ENCODE peak calls at places on chromosomes 13 and 19, in five cellular contexts. G, V, M, H and W are unnamed samples.

GRCh38 chr13:49097374-49097773 is 121.7 kb downstream of the FNDC3A start:
- DNase-seq in V (peak; percentile 63), G (peak; percentile 34), H (no peak), M (no peak), W (no peak)

GRCh38 chr19:48644839-48645651 is 942 bp downstream of the CA11 start:
- DNase-seq in H (peak; percentile 84), M (peak; percentile 86), G (peak; percentile 95), V (peak; percentile 81), W (peak; percentile 90)

GRCh38 chr13:24288870-24289269 is 20.5 kb upstream of the C1QTNF9 start:
- DNase-seq in M (no peak), H (no peak), G (no peak), V (no peak), W (no peak)

GRCh38 chr13:27293051-27293691 is 22.5 kb downstream of the RASL11A start:
- DNase-seq in H (no peak), V (no peak), M (no peak), G (no peak), W (no peak)

GRCh38 chr19:21566073-21566472 is 60.7 kb downstream of the ZNF429 start:
- DNase-seq in M (no peak), G (no peak), V (peak; percentile 62), H (no peak), W (no peak)

GRCh38 chr13:24251525-24251924 is 57.9 kb upstream of the C1QTNF9 start:
- DNase-seq in M (no peak), V (no peak), H (no peak), G (no peak), W (no peak)

GRCh38 chr13:112236539-112237197 is 139.5 kb upstream of the SPACA7 start:
- DNase-seq in H (no peak), M (no peak), V (no peak), G (no peak), W (no peak)

GRCh38 chr13:44404261-44405139 is 30.9 kb downstream of the SERP2 start:
- DNase-seq in H (peak; percentile 29), G (no peak), M (peak; percentile 26), V (no peak), W (peak; percentile 40)

GRCh38 chr19:18051887-18052286 is 34.8 kb downstream of the IL12RB1 start:
- DNase-seq in H (peak; percentile 57), M (no peak), V (peak; percentile 40), G (no peak), W (no peak)

GRCh38 chr13:23657056-23657455 is 86.8 kb downstream of the TNFRSF19 start:
- DNase-seq in G (no peak), H (no peak), M (no peak), V (no peak), W (no peak)

GRCh38 chr19:38707512-38708114 is 36.7 kb downstream of the CAPN12 start:
- DNase-seq in G (no peak), H (peak; percentile 77), M (no peak), V (peak; percentile 36), W (no peak)

GRCh38 chr19:14821958-14822357 is 13.0 kb downstream of the OR7A5 start:
- DNase-seq in H (no peak), V (no peak), M (no peak), G (no peak), W (no peak)
- H3K36me3 ChIP-seq in H (no peaks in the 10 kb centered on the region), V (no peaks in the 10 kb centered on the region), M (no peaks in the 10 kb centered on the region), G (no peaks in the 10 kb centered on the region), W (no peaks in the 10 kb centered on the region)

GRCh38 chr19:54128441-54128725 is 9.2 kb upstream of the CNOT3 start:
- DNase-seq in M (no peak), G (no peak), H (no peak), V (no peak), W (no peak)
- H3K36me3 ChIP-seq in M (peaks cover 49% of the 10 kb centered on the region), G (peaks cover 51% of the 10 kb centered on the region), H (peaks cover 43% of the 10 kb centered on the region), V (no peaks in the 10 kb centered on the region), W (no peaks in the 10 kb centered on the region)

DNA sequence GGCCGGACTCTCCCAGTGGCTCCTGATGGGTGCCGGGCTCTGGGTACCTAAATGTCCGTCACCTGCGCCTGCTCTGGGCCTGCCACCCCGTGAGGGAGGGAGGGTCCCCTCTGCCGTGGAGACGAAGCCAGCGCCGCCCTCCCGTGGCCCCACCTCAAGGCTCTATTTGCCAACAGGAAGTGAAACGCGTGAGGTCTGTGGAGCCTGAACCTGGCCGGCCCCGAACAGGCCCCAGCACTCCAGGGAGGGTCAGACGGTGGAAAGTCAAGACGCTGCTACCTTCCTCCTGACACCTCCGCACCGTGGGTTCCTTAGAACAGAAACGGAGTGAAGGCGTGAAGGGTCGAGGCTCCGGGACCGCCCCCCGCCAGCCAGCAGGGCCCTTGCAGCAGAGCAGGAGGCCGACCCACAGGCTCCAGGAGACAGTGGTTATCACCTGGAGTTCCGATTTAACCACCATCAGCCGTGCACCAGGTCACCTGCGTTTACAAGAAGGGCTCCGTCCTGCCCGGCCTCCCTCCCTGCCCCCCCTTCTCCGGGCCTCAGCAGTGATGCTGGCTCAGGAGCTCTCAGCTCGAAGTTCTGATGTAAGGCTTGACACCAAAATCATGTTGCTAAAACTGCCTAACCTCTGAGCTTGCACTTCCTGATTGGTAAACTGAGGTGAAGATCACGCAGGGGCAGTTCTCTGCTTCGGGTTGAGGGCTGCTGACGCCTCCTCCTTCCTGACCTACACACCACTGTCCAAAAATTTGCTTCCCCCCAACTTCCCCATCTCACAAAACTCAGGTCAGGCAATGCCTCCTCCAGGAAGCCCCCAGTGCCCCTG is 50.9 kb upstream of the C13orf46 start:
- DNase-seq in V (no peak), M (no peak), H (no peak), G (no peak), W (no peak)
- H3K36me3 ChIP-seq in V (peaks cover 15% of the 10 kb centered on the region), M (no peaks in the 10 kb centered on the region), H (no peaks in the 10 kb centered on the region), G (no peaks in the 10 kb centered on the region), W (no peaks in the 10 kb centered on the region)

DNA sequence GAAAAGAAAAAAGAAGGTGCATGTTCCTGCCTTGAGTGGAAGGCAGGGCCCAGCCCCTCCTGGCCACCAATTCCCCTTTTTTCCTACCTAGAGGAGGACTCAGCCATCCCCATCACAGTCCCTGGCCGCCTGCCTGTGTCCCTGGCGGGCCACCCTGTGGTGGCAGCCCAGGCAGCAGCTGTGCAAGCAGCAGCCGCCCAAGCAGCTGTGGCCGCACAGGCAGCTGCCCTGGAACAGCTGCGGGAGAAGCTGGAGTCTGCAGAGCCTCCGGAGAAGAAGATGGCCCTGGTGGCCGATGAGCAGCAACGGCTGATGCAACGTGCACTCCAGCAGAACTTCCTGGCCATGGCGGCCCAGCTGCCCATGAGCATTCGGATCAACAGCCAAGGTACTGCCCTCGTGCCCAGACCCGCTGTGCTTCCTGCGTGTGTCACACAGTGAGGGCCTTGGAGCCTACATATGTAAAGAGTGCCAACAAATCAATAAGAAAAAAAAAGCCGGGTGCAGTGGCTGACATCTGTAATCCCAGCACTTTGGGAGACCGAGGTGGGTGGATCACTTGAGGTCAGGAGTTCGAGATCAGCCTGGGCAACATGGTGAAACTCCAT is 17.6 kb upstream of the WDR18 start:
- DNase-seq in M (no peak), V (no peak), H (no peak), G (no peak), W (no peak)
- H3K36me3 ChIP-seq in M (peaks cover 66% of the 10 kb centered on the region), V (peaks cover 51% of the 10 kb centered on the region), H (peaks cover 12% of the 10 kb centered on the region), G (peaks cover 32% of the 10 kb centered on the region), W (peaks cover 38% of the 10 kb centered on the region)

DNA sequence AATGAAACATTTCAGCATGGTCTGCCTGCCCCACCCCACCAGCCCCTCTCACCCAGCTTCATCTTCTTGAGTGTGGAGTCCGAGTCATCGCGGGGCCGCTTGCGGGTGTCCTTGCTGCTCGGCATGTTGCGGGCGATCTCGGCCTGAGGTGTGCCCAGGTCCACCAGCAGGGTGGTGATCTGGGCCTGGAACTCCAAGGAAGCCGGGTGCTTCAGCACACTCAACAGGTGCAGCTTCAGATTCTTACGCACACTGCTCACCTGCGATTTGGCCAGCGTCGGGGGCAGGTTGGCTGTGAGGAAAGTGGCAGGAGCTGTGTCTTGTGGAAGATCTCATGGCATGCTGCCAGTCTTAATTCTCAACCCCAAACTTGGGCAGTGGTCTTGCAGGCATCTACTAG is 20.7 kb downstream of the SYMPK start:
- DNase-seq in G (no peak), M (no peak), H (no peak), V (no peak), W (no peak)
- H3K36me3 ChIP-seq in G (peaks cover 81% of the 10 kb centered on the region), M (peaks cover 75% of the 10 kb centered on the region), H (peaks cover 48% of the 10 kb centered on the region), V (peaks cover 68% of the 10 kb centered on the region), W (peaks cover 28% of the 10 kb centered on the region)

GRCh38 chr13:20044086-20044485 is 85.6 kb downstream of the ZMYM2 start:
- DNase-seq in V (no peak), H (no peak), M (no peak), G (no peak), W (no peak)
- H3K36me3 ChIP-seq in V (peaks cover 22% of the 10 kb centered on the region), H (peaks cover 8% of the 10 kb centered on the region), M (peaks cover 7% of the 10 kb centered on the region), G (no peaks in the 10 kb centered on the region), W (peaks cover 13% of the 10 kb centered on the region)

DNA sequence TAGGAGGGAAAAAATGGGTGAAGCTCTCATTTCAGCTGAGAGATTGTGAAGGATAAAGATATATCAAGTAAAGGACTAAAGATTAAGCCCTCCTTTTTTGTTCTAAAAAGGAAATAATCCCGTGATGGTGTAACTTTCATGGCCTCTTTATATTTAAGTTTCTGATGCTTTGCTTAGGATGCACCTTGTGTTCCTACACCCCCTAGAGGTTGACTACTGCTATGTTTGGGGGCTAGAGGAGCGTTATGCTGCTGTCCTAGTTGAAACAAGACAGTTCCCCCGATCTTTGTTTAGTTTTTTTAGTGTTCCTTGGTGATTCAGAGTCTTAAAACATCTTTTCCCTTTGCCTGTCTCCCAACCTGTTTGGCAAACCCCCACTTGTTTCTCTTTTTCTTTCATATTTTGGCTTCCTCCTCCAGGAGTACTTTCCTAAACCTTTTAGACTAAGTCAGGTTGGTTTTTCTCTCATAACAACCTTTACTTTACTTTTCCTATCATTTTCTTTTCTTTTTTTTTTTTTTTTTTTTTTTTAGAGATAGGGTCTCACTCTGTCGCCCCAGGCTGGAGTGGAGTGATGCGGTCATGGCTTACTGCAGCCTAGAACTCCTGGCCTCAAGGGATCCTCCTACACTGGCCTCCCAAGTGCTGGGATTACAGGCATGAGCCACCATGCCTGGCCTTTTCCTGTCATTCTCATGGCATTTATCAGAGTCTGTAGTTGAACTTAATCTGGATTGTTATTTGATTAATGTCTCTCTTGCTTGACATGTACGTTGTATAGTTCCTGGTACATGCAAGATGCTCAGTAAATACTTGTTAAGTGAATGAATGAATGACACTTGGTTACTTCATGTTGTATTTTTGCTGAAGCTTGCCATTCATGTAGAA is 2.8 kb downstream of the UBA2 start:
- DNase-seq in M (peak; percentile 56), H (no peak), V (peak; percentile 73), G (peak; percentile 73), W (peak; percentile 66)
- H3K36me3 ChIP-seq in M (peaks cover 61% of the 10 kb centered on the region), H (peaks cover 4% of the 10 kb centered on the region), V (peaks cover 15% of the 10 kb centered on the region), G (peaks cover 47% of the 10 kb centered on the region), W (peaks cover 6% of the 10 kb centered on the region)

GRCh38 chr13:78652651-78653050 is 6.3 kb downstream of the OBI1 start:
- DNase-seq in V (no peak), H (no peak), M (no peak), G (no peak), W (no peak)

GRCh38 chr13:78655906-78656305 is 3.0 kb downstream of the OBI1 start:
- DNase-seq in H (no peak), V (no peak), G (no peak), M (no peak), W (no peak)

GRCh38 chr13:78650725-78651083 is 8.3 kb downstream of the OBI1 start:
- DNase-seq in V (peak; percentile 3), M (no peak), H (no peak), G (no peak), W (no peak)

GRCh38 chr13:78655007-78655406 is 3.9 kb downstream of the OBI1 start:
- DNase-seq in M (no peak), V (no peak), H (no peak), G (no peak), W (no peak)

GRCh38 chr13:78649997-78650724 is 8.8 kb downstream of the OBI1 start:
- DNase-seq in H (no peak), V (no peak), M (no peak), G (no peak), W (no peak)
- H3K36me3 ChIP-seq in H (no peaks in the 10 kb centered on the region), V (no peaks in the 10 kb centered on the region), M (peaks cover 3% of the 10 kb centered on the region), G (no peaks in the 10 kb centered on the region), W (no peaks in the 10 kb centered on the region)